ENCODE peak calls at places on chromosomes 11 and 22, in four cellular contexts. U, J, B and D are unnamed samples.

GRCh38 chr22:25572708-25573161 is 8.3 kb downstream of the GRK3 start:
- DNase-seq in J (no peak), U (peak), B (no peak), D (no peak)

GRCh38 chr22:50329236-50329635 is 2.4 kb upstream of the DENND6B start:
- DNase-seq in U (no peak), J (no peak), B (no peak), D (no peak)

GRCh38 chr22:35454416-35455054 is 54.6 kb downstream of the MCM5 start:
- DNase-seq in B (no peak), U (no peak), J (no peak), D (no peak)

GRCh38 chr11:118851970-118852369 is 31.7 kb upstream of the CXCR5 start:
- DNase-seq in B (no peak), U (peak), J (no peak), D (no peak)

GRCh38 chr11:123184531-123184930 is 10.5 kb downstream of the CLMP start:
- DNase-seq in J (no peak), U (no peak), B (no peak), D (no peak)

GRCh38 chr11:112174789-112175595 is at the start of gene BCO2:
- DNase-seq in J (peak), B (peak), U (no peak), D (peak)

GRCh38 chr11:131195801-131196517 is 174.5 kb upstream of the NTM start:
- DNase-seq in U (no peak), B (no peak), J (no peak), D (no peak)

GRCh38 chr11:46267930-46268329 is 9.5 kb upstream of the CREB3L1 start:
- DNase-seq in U (no peak), J (no peak), B (no peak), D (no peak)

GRCh38 chr11:102810943-102811528 is 13.1 kb upstream of the MMP1 start:
- DNase-seq in J (no peak), U (no peak), B (peak), D (peak)

GRCh38 chr22:50434849-50435700 is 39.8 kb downstream of the SBF1 start:
- DNase-seq in U (no peak), J (no peak), B (no peak), D (no peak)

GRCh38 chr22:24819941-24820461 is 14.0 kb downstream of the SGSM1 start:
- DNase-seq in U (no peak), B (no peak), J (no peak), D (no peak)

GRCh38 chr11:86524603-86525352 is 147.6 kb downstream of the ME3 start:
- DNase-seq in J (no peak), U (no peak), B (peak), D (no peak)

GRCh38 chr11:75468534-75469340 is 35.7 kb upstream of the KLHL35 start:
- DNase-seq in B (no peak), U (no peak), J (peak), D (no peak)

GRCh38 chr11:68889948-68890446 is 13.6 kb downstream of the MRPL21 start:
- DNase-seq in B (no peak), J (peak), U (no peak), D (peak)

GRCh38 chr11:117380676-117381075 is 53.0 kb downstream of the CEP164 start:
- DNase-seq in J (no peak), U (no peak), B (no peak), D (no peak)

GRCh38 chr11:2670541-2671100 is 29.2 kb downstream of the KCNQ1OT1 start:
- DNase-seq in J (no peak), U (no peak), B (no peak), D (no peak)

GRCh38 chr11:29306527-29306926 is 710.3 kb downstream of the KCNA4 start:
- DNase-seq in U (no peak), J (no peak), B (no peak), D (no peak)

GRCh38 chr11:19344661-19345518 is 104.1 kb upstream of the E2F8 start:
- DNase-seq in J (no peak), B (no peak), U (no peak), D (peak)

GRCh38 chr11:64558065-64558745 is 32.8 kb upstream of the SLC22A12 start:
- DNase-seq in B (no peak), U (no peak), J (no peak), D (no peak)

GRCh38 chr11:118224512-118225180 is at the start of gene JAML:
- DNase-seq in J (no peak), B (no peak), U (no peak), D (no peak)

GRCh38 chr22:20434264-20434751 is 3.3 kb downstream of the SCARF2 start:
- DNase-seq in J (no peak), B (no peak), U (no peak), D (no peak)

GRCh38 chr11:2558861-2559526 is 114.2 kb downstream of the KCNQ1 start:
- DNase-seq in B (no peak), U (no peak), J (no peak), D (no peak)

GRCh38 chr11:111730871-111731591 is 35.2 kb downstream of the PPP2R1B start:
- DNase-seq in U (no peak), J (no peak), B (no peak), D (peak)

GRCh38 chr11:15627560-15627959 is 512.8 kb downstream of the INSC start:
- DNase-seq in J (no peak), U (no peak), B (no peak), D (no peak)

DNA sequence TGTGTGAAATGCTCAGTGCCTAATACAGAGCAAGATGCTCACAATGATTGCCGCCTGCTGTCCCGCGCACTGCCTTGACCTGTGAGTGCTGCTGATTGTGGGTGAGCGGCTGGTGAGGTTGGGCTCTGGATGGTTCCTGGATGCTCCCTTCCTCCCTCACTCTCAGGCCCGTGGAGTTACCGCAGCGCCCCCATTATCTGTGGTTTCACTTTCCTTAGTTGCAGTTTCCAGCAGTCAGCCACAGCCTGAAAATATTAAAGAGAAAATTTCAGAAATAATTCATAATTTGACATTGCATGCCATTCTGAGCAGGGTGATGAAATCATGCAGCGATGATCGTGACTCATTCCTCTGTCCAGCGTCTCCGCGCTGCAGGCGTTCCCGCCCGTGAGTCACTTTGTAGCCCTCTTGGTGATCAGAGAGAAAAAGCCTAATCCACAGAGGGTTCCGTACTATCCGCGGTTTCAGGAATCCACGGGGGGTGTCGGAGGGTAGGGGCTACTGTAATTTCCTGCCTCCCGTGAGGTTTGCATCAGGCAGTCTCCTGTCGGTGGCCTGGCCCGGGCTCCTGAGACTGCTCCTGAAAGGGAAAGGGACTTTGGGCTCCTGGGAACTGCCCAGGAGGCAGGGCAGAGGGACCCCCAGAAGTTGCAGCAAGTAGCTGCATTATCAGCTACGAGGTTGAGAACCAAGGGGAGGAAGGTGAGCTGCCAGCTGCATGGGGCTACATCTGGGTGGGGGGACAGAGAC is 10.6 kb downstream of the RPL3 start:
- DNase-seq in U (no peak), J (no peak), B (no peak), D (no peak)
- TF ChIP-seq TARDBP in U (no peak), J (no peak), B (no peak), D (no peak)

GRCh38 chr22:39114157-39114511 is 17.1 kb downstream of the APOBEC3H start:
- DNase-seq in J (peak), B (no peak), U (no peak), D (peak)
- TF ChIP-seq TARDBP in J (no peak), B (no peak), U (no peak), D (no peak)

GRCh38 chr22:36852056-36852973 is 8.5 kb upstream of the NCF4 start:
- DNase-seq in B (no peak), J (no peak), U (no peak), D (no peak)

GRCh38 chr22:36846949-36847348 is 13.9 kb upstream of the NCF4 start:
- DNase-seq in U (no peak), J (no peak), B (no peak), D (no peak)

GRCh38 chr22:36850016-36850415 is 10.8 kb upstream of the NCF4 start:
- DNase-seq in U (no peak), J (no peak), B (no peak), D (no peak)

GRCh38 chr22:36853407-36854099 is 7.3 kb upstream of the NCF4 start:
- DNase-seq in J (peak), U (no peak), B (peak), D (peak)

DNA sequence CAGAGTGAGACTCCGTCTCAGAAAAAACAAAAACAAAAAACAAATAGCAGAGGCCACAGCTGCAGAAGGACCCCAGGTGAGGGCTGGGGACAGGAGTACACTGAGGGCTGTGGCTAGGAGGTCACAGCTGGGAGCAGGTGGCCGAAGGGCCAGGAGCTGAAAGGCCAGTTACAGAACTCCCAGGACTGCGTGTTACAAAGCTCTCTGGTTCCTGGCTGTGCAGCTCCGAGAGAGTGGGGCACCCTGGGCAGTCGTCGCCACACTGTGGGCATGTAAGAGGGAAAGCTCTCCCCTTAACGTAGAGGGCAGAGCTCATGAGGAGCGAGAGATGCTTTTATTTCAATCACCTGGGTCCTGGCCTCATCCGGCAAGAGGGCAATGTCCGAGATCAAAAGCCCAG is 10.1 kb upstream of the NCF4 start:
- DNase-seq in B (no peak), U (no peak), J (no peak), D (no peak)
- TF ChIP-seq TARDBP in B (no peak), U (no peak), J (no peak), D (no peak)

GRCh38 chr22:46201059-46201757 is 48.9 kb downstream of the CDPF1 start:
- DNase-seq in B (peak), U (no peak), J (no peak), D (no peak)
- TF ChIP-seq TARDBP in B (no peak), U (no peak), J (no peak), D (no peak)

GRCh38 chr22:23110922-23111527 is 30.8 kb downstream of the RSPH14 start:
- DNase-seq in U (no peak), J (peak), B (no peak), D (no peak)
- TF ChIP-seq TARDBP in U (no peak), J (no peak), B (no peak), D (no peak)

GRCh38 chr22:32480238-32480637 is 5.6 kb downstream of the FBXO7 start:
- DNase-seq in J (no peak), U (no peak), B (no peak), D (no peak)
- TF ChIP-seq TARDBP in J (no peak), U (no peak), B (no peak), D (no peak)